ENCODE peak calls at places on chromosomes 7 and 10, in nine cellular contexts. W is Caco-2; Y is cardiac muscle cell; B is CD4-positive, alpha-beta memory T cell; C is K562; Q is aorta; I is astrocyte; Z is CD8-positive, alpha-beta memory T cell; J is Karpas-422. P is an unnamed sample. For H3K9me3, the result is how much of the 10 kb centered on the place peaks cover.

GRCh38 chr7:150979706-150980390 is 1.7 kb upstream of the KCNH2 start:
- DNase-seq in C (no peak), W (no peak), Q (no peak), J (no peak), Y (no peak), Z (no peak), B (peak), I (no peak), P (no peak)

GRCh38 chr10:124124769-124125161 is 31.4 kb upstream of the CHST15 start:
- DNase-seq in C (no peak), Z (no peak), J (no peak), W (no peak), B (no peak), Q (no peak), Y (no peak), I (no peak), P (no peak)

GRCh38 chr7:149690688-149691446 is 82.5 kb downstream of the ZNF467 start:
- DNase-seq in C (peak), Z (no peak), B (no peak), Q (no peak), W (peak), J (no peak), Y (peak), I (peak), P (no peak)

GRCh38 chr10:53664620-53665019 is 892.0 kb upstream of the MBL2 start:
- DNase-seq in W (no peak), I (no peak), Y (peak), Q (no peak), Z (no peak), B (no peak), C (no peak), J (no peak), P (no peak)

GRCh38 chr7:30988346-30989005 is 24.7 kb downstream of the GHRHR start:
- DNase-seq in I (no peak), B (no peak), C (no peak), Q (no peak), Z (no peak), J (no peak), W (peak), Y (peak), P (no peak)

GRCh38 chr7:140003913-140004382 is 58.8 kb downstream of the PARP12 start:
- DNase-seq in I (peak), J (peak), Q (no peak), C (peak), Z (no peak), W (peak), B (no peak), Y (peak), P (no peak)

GRCh38 chr7:94005753-94006152 is 1.6 kb upstream of the BET1 start:
- DNase-seq in I (no peak), Y (no peak), C (no peak), Q (no peak), W (no peak), B (no peak), J (no peak), Z (no peak), P (no peak)

GRCh38 chr7:74542558-74543117 is 88.9 kb downstream of the GTF2IRD1 start:
- DNase-seq in B (no peak), Y (peak), Z (no peak), W (no peak), I (no peak), C (no peak), J (no peak), Q (no peak), P (no peak)

GRCh38 chr7:53350241-53350640 is 314.8 kb downstream of the POM121L12 start:
- DNase-seq in W (peak), Y (no peak), J (peak), B (no peak), C (peak), Q (no peak), Z (no peak), I (no peak), P (no peak)

GRCh38 chr10:109894516-109894915 is 28.8 kb downstream of the XPNPEP1 start:
- DNase-seq in Q (peak), W (no peak), B (no peak), Y (peak), J (no peak), C (no peak), Z (no peak), I (peak), P (no peak)

GRCh38 chr7:128164061-128164954 is 76.8 kb upstream of the LEP start:
- DNase-seq in W (peak), Y (peak), J (no peak), I (peak), Q (no peak), C (no peak), B (no peak), Z (no peak), P (no peak)

GRCh38 chr10:78991187-78991586 is 77.6 kb upstream of the ZMIZ1 start:
- DNase-seq in C (no peak), Q (no peak), Y (no peak), B (no peak), J (peak), W (no peak), I (peak), Z (no peak), P (no peak)

GRCh38 chr10:122232781-122233180 is 38.3 kb upstream of the BTBD16 start:
- DNase-seq in B (no peak), J (no peak), Q (no peak), C (no peak), Z (no peak), Y (peak), W (no peak), I (peak), P (no peak)

GRCh38 chr7:46468753-46469356 is 547.8 kb upstream of the IGFBP3 start:
- DNase-seq in W (no peak), Y (peak), J (no peak), Q (no peak), C (peak), B (no peak), Z (no peak), I (peak), P (no peak)
- H3K9me3 ChIP-seq in W (under half), Y (under half), J (under half), Q (under half), C (under half), B (under half), Z (under half), I (under half), P (under half)

GRCh38 chr10:45198596-45199379 is 116.6 kb downstream of the OR13A1 start:
- DNase-seq in C (no peak), Z (no peak), W (no peak), B (no peak), Y (no peak), Q (no peak), J (no peak), I (no peak), P (no peak)
- H3K9me3 ChIP-seq in C (under half), Z (under half), W (under half), B (under half), Y (under half), Q (under half), J (under half), I (under half), P (under half)

GRCh38 chr7:159192013-159192412 is 47.3 kb upstream of the VIPR2 start:
- DNase-seq in C (no peak), Z (no peak), W (no peak), B (no peak), Y (no peak), J (peak), Q (no peak), I (no peak), P (no peak)

GRCh38 chr7:159193543-159193942 is 48.9 kb upstream of the VIPR2 start:
- DNase-seq in Z (no peak), Q (no peak), W (no peak), C (no peak), B (no peak), Y (no peak), J (no peak), I (no peak), P (no peak)

GRCh38 chr7:159188011-159188410 is 43.3 kb upstream of the VIPR2 start:
- DNase-seq in Q (no peak), J (no peak), W (no peak), C (no peak), B (no peak), Y (no peak), Z (no peak), I (no peak), P (no peak)

GRCh38 chr7:159192761-159193453 is 48.2 kb upstream of the VIPR2 start:
- DNase-seq in I (no peak), W (no peak), B (no peak), Y (no peak), C (no peak), Q (no peak), Z (no peak), J (no peak), P (no peak)

DNA sequence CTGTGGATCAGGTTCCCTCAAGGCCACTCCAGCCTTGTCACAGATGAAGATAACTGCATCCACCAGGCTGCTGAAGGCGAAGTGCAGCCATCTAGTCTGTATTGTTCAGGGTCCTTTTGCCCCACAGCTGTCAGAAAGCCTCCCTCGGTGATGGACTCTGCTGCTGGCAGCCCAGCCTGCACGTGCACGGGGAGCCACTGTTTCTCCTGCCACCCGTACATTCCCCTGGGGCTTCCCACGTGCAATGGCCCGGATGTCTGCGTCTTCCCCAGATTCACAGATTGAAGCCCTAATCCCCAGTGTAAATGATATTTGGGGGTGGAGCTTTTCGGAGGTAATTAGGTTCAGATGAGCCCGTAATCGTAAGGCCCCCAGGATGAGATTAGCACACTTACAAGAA is 46.6 kb upstream of the VIPR2 start:
- DNase-seq in Q (no peak), C (no peak), W (no peak), I (no peak), Y (no peak), Z (no peak), J (peak), B (no peak), P (no peak)
- H3K9me3 ChIP-seq in Q (under half), C (under half), W (under half), I (under half), Y (under half), Z (under half), J (under half), B (under half), P (under half)

DNA sequence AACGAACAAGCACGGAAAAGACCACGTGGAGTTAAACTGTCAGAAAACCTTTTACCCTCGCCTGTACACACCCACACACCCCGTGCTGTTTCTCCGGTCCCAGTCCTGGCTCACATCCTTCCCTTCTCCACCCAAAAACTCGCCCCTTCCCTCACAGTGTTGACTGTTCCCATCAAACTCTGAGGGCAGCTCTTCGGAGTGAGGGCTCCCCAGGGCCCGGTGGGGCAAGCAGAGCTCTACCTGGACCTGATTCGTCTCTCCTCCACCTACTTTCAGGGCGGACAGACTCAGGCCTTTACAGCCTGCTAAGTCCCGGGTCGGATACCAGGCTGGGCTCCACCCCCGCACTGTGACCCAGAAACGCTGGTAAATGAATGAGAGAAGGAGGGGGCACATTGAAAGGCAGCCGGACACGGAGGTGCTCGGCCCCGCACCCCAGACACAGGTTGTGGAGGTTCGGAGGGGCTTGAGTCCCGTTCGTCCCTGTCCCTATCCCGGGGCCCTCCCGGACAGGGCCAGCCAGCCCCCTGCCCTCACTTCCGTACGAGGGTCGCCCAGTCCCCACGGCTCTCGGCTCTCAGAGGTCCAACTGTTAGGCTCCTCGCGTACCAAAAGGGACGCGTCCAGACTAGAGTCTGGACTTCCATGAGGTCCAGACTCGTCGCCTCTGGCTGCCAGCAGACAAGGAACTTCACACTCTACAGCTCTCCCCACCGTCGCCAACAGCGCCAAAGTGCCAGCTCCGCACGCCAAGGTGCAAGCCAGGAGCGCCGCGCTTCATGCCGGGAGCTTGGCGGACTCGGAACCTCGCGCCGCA is 31.7 kb upstream of the ASL start:
- DNase-seq in J (no peak), Q (peak), W (peak), Y (peak), Z (no peak), I (peak), B (no peak), C (peak), P (peak)
- H3K9me3 ChIP-seq in J (under half), Q (under half), W (under half), Y (under half), Z (under half), I (under half), B (under half), C (under half), P (under half)

GRCh38 chr10:127017406-127018297 is 112.4 kb downstream of the DOCK1 start:
- DNase-seq in C (no peak), Q (no peak), J (peak), I (peak), B (no peak), Y (no peak), W (no peak), Z (no peak), P (no peak)
- H3K9me3 ChIP-seq in C (under half), Q (under half), J (under half), I (under half), B (under half), Y (under half), W (under half), Z (under half), P (under half)

DNA sequence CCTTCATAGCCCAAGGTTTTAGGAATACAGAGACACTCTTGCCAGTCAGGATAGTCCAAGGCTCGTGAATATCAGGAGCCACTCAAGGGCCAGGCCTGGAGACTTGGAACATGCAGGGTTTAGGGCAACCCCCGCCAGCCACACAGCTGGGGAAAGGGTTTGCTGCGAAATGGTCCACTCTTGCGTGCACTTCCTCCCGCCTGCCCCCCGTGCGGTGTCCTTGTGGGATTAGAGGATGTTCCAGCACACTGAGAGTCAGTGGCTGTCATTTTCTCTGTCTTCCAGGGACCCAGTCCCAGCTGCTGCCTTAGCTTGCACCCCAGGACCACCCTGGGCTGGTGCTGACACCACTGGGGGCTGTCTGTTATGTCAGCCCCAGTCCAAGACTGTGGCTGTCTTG is 38.5 kb downstream of the POR start:
- DNase-seq in Z (no peak), I (no peak), Y (no peak), B (no peak), Q (no peak), J (no peak), W (no peak), C (no peak), P (no peak)
- H3K9me3 ChIP-seq in Z (under half), I (under half), Y (under half), B (under half), Q (under half), J (under half), W (under half), C (under half), P (under half)

DNA sequence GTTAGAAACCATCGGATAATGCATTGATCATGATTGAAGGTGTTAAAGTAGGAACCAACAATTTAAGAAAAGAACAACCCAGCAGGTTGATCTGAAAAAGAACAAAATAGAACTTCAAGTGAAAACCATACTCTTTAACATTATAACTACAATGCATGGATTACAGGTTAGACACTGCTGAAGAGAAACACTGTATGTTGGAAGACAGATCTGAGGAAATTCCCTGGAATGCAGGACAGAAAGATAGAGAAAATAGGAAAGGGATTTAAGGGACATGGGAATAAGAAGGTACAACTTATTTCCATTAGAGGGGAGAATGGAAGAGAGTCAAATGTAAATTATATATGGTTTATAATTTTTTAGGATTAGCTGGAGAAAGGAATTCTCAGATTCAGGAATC is 303.3 kb downstream of the DNAJB6 start:
- DNase-seq in I (no peak), Y (no peak), C (no peak), B (no peak), Q (no peak), W (no peak), J (no peak), Z (no peak), P (no peak)
- H3K9me3 ChIP-seq in I (under half), Y (under half), C (under half), B (under half), Q (under half), W (under half), J (under half), Z (under half), P (under half)

DNA sequence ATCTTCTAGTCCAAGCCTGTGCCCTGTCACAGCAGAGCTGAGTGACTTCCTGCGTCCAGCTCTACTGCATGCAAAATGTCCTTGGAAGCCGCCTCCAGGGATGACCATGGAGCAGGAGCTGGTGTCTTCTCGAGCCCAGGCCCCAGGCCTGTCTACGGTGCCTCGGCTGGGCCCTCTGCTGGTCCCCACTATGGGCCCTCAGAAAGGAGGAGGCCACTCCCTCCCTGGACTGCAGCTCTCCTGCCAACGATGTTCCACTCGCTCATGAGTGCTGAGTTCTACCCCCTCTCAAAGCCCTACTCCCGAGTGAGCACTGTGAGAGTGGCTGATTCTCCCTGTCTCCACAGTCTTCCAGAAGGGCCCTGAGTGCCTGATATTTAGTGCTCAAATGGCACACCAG is 504.9 kb downstream of the PTPRN2 start:
- DNase-seq in Y (no peak), C (no peak), Z (no peak), J (no peak), I (no peak), B (no peak), Q (peak), W (no peak), P (no peak)
- H3K9me3 ChIP-seq in Y (under half), C (under half), Z (under half), J (under half), I (under half), B (under half), Q (under half), W (under half), P (under half)

DNA sequence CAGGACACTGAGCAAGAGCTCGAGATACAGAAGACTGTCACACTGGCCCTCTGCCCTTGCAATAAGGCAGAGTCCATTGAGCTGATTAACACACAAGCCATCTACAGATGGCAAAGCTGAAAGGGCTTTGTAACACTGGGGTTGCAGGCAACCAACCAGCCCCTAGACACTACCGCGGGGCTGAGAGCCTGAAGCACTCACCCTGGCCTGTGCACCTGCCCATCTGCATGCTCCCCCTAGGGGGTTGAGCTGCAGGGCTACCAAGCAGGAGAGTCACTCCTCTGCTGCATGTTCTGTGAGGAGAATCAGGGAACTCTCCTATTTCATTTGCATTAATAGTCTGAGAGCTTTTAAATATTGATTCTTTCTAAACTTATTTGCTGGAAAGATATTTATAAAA is 128.1 kb upstream of the VIPR2 start:
- DNase-seq in Q (no peak), C (no peak), J (no peak), Y (no peak), I (no peak), Z (no peak), W (no peak), B (no peak), P (no peak)
- H3K9me3 ChIP-seq in Q (under half), C (under half), J (under half), Y (under half), I (under half), Z (under half), W (under half), B (under half), P (under half)

P was measured in T-helper 17 cell.